ENCODE peak calls at places on chromosomes 4 and X, in eight cellular contexts. W, O, V, E, A, G, N and K are unnamed samples.
A peak's percentile ranks its signal among the peaks of the same experiment; 100 is the strongest.

GRCh38 chrX:71532078-71532752 is 689 bp upstream of the OGT start:
- DNase-seq in W (no peak), O (peak; percentile 59), V (peak; percentile 44), E (no peak), A (peak; percentile 49), G (peak; percentile 49), N (peak; percentile 72), K (no peak)

GRCh38 chrX:153544747-153545146 is 27.3 kb downstream of the ATP2B3 start:
- DNase-seq in W (no peak), O (no peak), V (no peak), E (no peak), A (no peak), G (no peak), N (no peak), K (no peak)

GRCh38 chr4:2138846-2139500 is 79.8 kb downstream of the NAT8L start:
- DNase-seq in W (no peak), O (no peak), V (no peak), E (no peak), A (no peak), G (no peak), N (no peak), K (no peak)

GRCh38 chrX:53474707-53475106 is 40.5 kb upstream of the HSD17B10 start:
- DNase-seq in W (no peak), O (no peak), V (no peak), E (no peak), A (peak; percentile 4), G (no peak), N (no peak), K (no peak)

GRCh38 chr4:4859799-4860380 is 425 bp downstream of the MSX1 start:
- DNase-seq in W (no peak), O (no peak), V (no peak), E (no peak), A (peak; percentile 35), G (no peak), N (no peak), K (peak; percentile 57)

GRCh38 chr4:1984406-1985191 is 24.2 kb downstream of the NELFA start:
- DNase-seq in W (no peak), O (peak; percentile 31), V (no peak), E (no peak), A (no peak), G (no peak), N (no peak), K (no peak)

GRCh38 chr4:33714971-33715370 is 2529.3 kb downstream of the ARAP2 start:
- DNase-seq in W (no peak), O (no peak), V (no peak), E (no peak), A (no peak), G (no peak), N (no peak), K (no peak)

GRCh38 chr4:110778526-110778925 is 155.6 kb upstream of the PITX2 start:
- DNase-seq in W (no peak), O (no peak), V (no peak), E (no peak), A (no peak), G (no peak), N (peak; percentile 38), K (no peak)

GRCh38 chr4:168560835-168561210 is 64.0 kb downstream of the PALLD start:
- DNase-seq in W (no peak), O (no peak), V (no peak), E (no peak), A (no peak), G (no peak), N (no peak), K (no peak)